ENCODE peak calls at places on chromosome 2, in ten cellular contexts. H, U, J, C, X, V, K, S, A and G are unnamed samples.

GRCh38 chr2:7044253-7045250 is 127.3 kb downstream of the RNF144A start:
- DNase-seq in V (peak; percentile 60), X (peak; percentile 79), J (peak; percentile 63), U (peak; percentile 80), A (no peak), S (no peak), K (peak; percentile 37), C (peak; percentile 79), H (peak; percentile 76), G (peak; percentile 57)

GRCh38 chr2:36564377-36564930 is 33.5 kb downstream of the FEZ2 start:
- DNase-seq in C (no peak), J (no peak), U (no peak), X (no peak), H (no peak), A (no peak), S (no peak), K (no peak), V (no peak), G (no peak)

GRCh38 chr2:138113871-138114525 is 149.7 kb downstream of the HNMT start:
- DNase-seq in J (no peak), U (no peak), K (no peak), A (no peak), H (peak; percentile 86), X (no peak), S (no peak), V (no peak), C (no peak), G (no peak)

GRCh38 chr2:227402959-227403358 is 15.2 kb upstream of the SCYGR1 start:
- DNase-seq in C (no peak), V (no peak), J (no peak), K (no peak), X (no peak), H (no peak), U (no peak), S (no peak), A (no peak), G (no peak)

GRCh38 chr2:52597361-52597760 is 1170.2 kb upstream of the CHAC2 start:
- DNase-seq in J (no peak), U (no peak), H (no peak), S (no peak), V (no peak), A (no peak), X (no peak), C (no peak), K (peak; percentile 12), G (no peak)

GRCh38 chr2:151862688-151863087 is 34.5 kb upstream of the ARL5A start:
- DNase-seq in K (no peak), A (no peak), J (no peak), C (no peak), S (no peak), H (no peak), U (no peak), X (no peak), V (no peak), G (no peak)

GRCh38 chr2:118881490-118882129 is 34.2 kb upstream of the EN1 start:
- DNase-seq in S (peak; percentile 82), X (no peak), C (peak; percentile 95), A (no peak), J (peak; percentile 65), V (peak; percentile 39), H (peak; percentile 48), K (peak; percentile 20), U (peak; percentile 90), G (no peak)

GRCh38 chr2:42147641-42148274 is 21.4 kb upstream of the EML4 start:
- DNase-seq in C (no peak), V (no peak), X (no peak), J (no peak), U (no peak), S (no peak), H (peak; percentile 84), A (no peak), K (peak; percentile 56), G (no peak)

GRCh38 chr2:230949966-230950832 is 25.2 kb upstream of the GPR55 start:
- DNase-seq in S (no peak), U (no peak), H (no peak), K (no peak), V (no peak), X (no peak), C (no peak), A (no peak), J (no peak), G (no peak)

GRCh38 chr2:101860782-101861181 is 131.0 kb upstream of the IL1R2 start:
- DNase-seq in V (no peak), S (no peak), X (no peak), U (no peak), J (no peak), K (no peak), A (no peak), C (no peak), H (no peak), G (no peak)

GRCh38 chr2:97871096-97871780 is 124.5 kb downstream of the TMEM131 start:
- DNase-seq in J (no peak), V (no peak), X (no peak), S (no peak), C (no peak), H (peak; percentile 54), A (no peak), K (peak; percentile 79), U (no peak), G (no peak)

GRCh38 chr2:237280937-237281336 is 133.0 kb downstream of the COL6A3 start:
- DNase-seq in V (no peak), J (no peak), H (no peak), S (no peak), C (no peak), U (no peak), X (no peak), A (no peak), K (peak; percentile 57), G (no peak)

GRCh38 chr2:237279012-237279768 is 134.8 kb downstream of the COL6A3 start:
- DNase-seq in U (no peak), K (peak; percentile 80), X (no peak), H (no peak), C (no peak), A (no peak), J (no peak), V (no peak), S (no peak), G (no peak)

GRCh38 chr2:237278593-237278992 is 135.4 kb downstream of the COL6A3 start:
- DNase-seq in H (peak; percentile 67), C (no peak), S (no peak), K (peak; percentile 73), X (peak; percentile 82), A (no peak), U (no peak), V (peak; percentile 72), J (no peak), G (no peak)

GRCh38 chr2:237281900-237282306 is 132.1 kb downstream of the COL6A3 start:
- DNase-seq in U (no peak), C (no peak), H (peak; percentile 91), X (no peak), J (no peak), S (no peak), K (peak; percentile 97), A (no peak), V (no peak), G (no peak)

DNA sequence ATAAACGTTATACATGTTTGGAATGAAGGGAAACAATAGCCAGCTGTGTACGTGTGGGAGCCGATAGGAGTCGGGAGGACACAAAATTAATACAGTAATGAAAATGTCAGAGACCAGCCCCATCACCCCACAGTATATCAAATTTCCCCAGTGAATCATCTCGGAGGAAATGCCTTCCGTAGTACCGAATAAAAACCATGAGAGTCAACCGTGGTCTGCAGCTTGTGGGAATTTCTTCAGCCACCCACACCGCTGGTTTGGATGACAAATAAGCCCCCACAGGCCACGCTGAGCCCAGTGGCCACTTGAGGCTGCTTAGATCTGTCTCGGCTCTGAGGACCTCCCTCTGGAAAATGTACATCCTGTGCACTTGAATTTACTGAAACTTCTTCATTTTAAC is 133.7 kb downstream of the COL6A3 start:
- DNase-seq in U (no peak), J (no peak), S (no peak), H (peak; percentile 93), K (peak; percentile 99), V (no peak), A (no peak), C (no peak), X (no peak), G (no peak)
- H3K4me3 ChIP-seq in U (no peak overlapping the region), J (no peak overlapping the region), S (no peak overlapping the region), H (no peak overlapping the region), K (no peak overlapping the region), V (no peak overlapping the region), A (no peak overlapping the region), C (no peak overlapping the region), X (no peak overlapping the region), G (no peak overlapping the region)

GRCh38 chr2:145410096-145410495 is 890.2 kb upstream of the ZEB2 start:
- DNase-seq in K (no peak), V (no peak), H (no peak), X (no peak), A (no peak), C (no peak), J (no peak), S (no peak), U (no peak), G (no peak)
- H3K9me3 ChIP-seq in K (no peaks in the 10 kb centered on the region), V (no peaks in the 10 kb centered on the region), H (no peaks in the 10 kb centered on the region), X (no peaks in the 10 kb centered on the region), A (no peaks in the 10 kb centered on the region), C (peaks cover 10% of the 10 kb centered on the region), J (no peaks in the 10 kb centered on the region), S (no peaks in the 10 kb centered on the region), U (no peaks in the 10 kb centered on the region), G (no peaks in the 10 kb centered on the region)

GRCh38 chr2:127776122-127776780 is 34.7 kb downstream of the WDR33 start:
- DNase-seq in V (no peak), U (no peak), J (no peak), A (no peak), K (peak; percentile 12), C (no peak), X (no peak), S (no peak), H (no peak), G (no peak)
- H3K27ac ChIP-seq in V (no peak overlapping the region), U (no peak overlapping the region), J (no peak overlapping the region), A (no peak overlapping the region), K (no peak overlapping the region), C (no peak overlapping the region), X (no peak overlapping the region), S (no peak overlapping the region), H (peak overlapping the region; percentile 76), G (no peak overlapping the region)

DNA sequence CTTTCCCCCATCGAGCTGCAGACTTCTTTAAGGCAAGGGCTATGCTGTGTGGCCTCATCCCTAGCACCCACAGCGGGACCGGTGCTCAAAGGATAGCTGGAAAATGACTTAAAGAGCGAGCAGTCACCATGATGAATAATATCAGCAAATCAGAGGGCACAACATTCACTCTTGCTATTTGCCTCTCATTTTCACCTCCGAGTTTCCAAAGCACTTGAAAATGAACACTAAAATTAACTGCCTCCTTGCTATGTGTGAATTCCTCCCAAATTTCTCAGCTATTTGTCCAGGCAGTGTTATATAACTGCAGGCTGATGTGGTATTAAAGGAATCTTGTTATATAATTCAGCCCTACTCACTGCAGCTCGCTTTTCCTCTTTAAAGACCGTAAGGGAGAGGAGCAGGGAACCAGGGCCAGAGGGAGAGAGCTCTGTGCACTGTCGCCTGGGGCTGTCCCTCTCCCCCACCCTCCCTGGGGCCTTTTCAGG is 1.5 kb downstream of the CYS1 start:
- DNase-seq in V (no peak), H (peak; percentile 16), K (no peak), S (no peak), A (no peak), J (no peak), U (no peak), C (no peak), X (no peak), G (no peak)
- H3K4me3 ChIP-seq in V (no peak overlapping the region), H (peak overlapping the region; percentile 40), K (no peak overlapping the region), S (peak overlapping the region; percentile 45), A (peak overlapping the region; percentile 95), J (no peak overlapping the region), U (no peak overlapping the region), C (no peak overlapping the region), X (peak overlapping the region; percentile 72), G (no peak overlapping the region)